ENCODE peak calls at places on chromosomes 12 and 14, in four cellular contexts. Q, R, V and K are unnamed samples.

GRCh38 chr12:22684526-22685118 is 59.7 kb downstream of the ETNK1 start:
- DNase-seq in Q (peak), V (no peak), R (peak), K (no peak)

GRCh38 chr12:64609543-64610091 is 678 bp upstream of the RASSF3 start:
- DNase-seq in V (no peak), Q (no peak), R (no peak), K (no peak)

GRCh38 chr14:30928462-30928861 is 54.1 kb downstream of the COCH start:
- DNase-seq in Q (no peak), V (no peak), R (no peak), K (no peak)

GRCh38 chr12:104578453-104578852 is 121.7 kb downstream of the CHST11 start:
- DNase-seq in V (no peak), Q (no peak), R (no peak), K (no peak)

GRCh38 chr12:117036547-117036946 is 62.7 kb downstream of the TESC start:
- DNase-seq in V (no peak), Q (no peak), R (no peak), K (peak)

GRCh38 chr12:1832801-1833595 is 12.6 kb downstream of the LRTM2 start:
- DNase-seq in R (no peak), V (no peak), Q (no peak), K (no peak)

GRCh38 chr12:32240833-32241232 is 134.2 kb downstream of the BICD1 start:
- DNase-seq in V (no peak), R (no peak), Q (no peak), K (no peak)

GRCh38 chr12:41019461-41019860 is 168.7 kb upstream of the PDZRN4 start:
- DNase-seq in V (no peak), R (no peak), Q (no peak), K (no peak)

GRCh38 chr12:54189198-54189539 is 384 bp upstream of the SMUG1 start:
- DNase-seq in R (no peak), V (no peak), Q (no peak), K (no peak)

GRCh38 chr14:100664234-100664633 is 62.5 kb upstream of the DLK1 start:
- DNase-seq in V (no peak), Q (no peak), R (no peak), K (no peak)

GRCh38 chr12:81859521-81859920 is 100.4 kb upstream of the PPFIA2 start:
- DNase-seq in R (no peak), V (no peak), Q (no peak), K (no peak)

GRCh38 chr12:19462441-19462840 is 23.1 kb downstream of the AEBP2 start:
- DNase-seq in V (no peak), Q (no peak), R (no peak), K (no peak)

GRCh38 chr12:94263011-94263786 is 114.8 kb downstream of the PLXNC1 start:
- DNase-seq in Q (no peak), R (peak), V (peak), K (no peak)

GRCh38 chr12:126926023-126926600 is 1340.9 kb upstream of the TMEM132C start:
- DNase-seq in V (no peak), Q (no peak), R (no peak), K (no peak)

GRCh38 chr12:49698619-49699545 is 8.3 kb downstream of the FMNL3 start:
- DNase-seq in Q (no peak), R (peak), V (no peak), K (peak)

GRCh38 chr12:91180577-91180976 is 2.0 kb downstream of the DCN start:
- DNase-seq in Q (no peak), R (no peak), V (no peak), K (no peak)

GRCh38 chr14:76917759-76918175 is 91.6 kb downstream of the LRRC74A start:
- DNase-seq in R (no peak), V (no peak), Q (no peak), K (peak)

GRCh38 chr12:49111206-49111605 is 559 bp upstream of the LMBR1L start:
- DNase-seq in V (no peak), R (no peak), Q (no peak), K (no peak)

GRCh38 chr12:63064080-63064479 is 86.9 kb downstream of the AVPR1A start:
- DNase-seq in Q (no peak), R (no peak), V (no peak), K (no peak)